ENCODE peak calls at places on chromosome 15, in five cellular contexts. K is CD4-positive, alpha-beta T cell; U is spleen; R is activated CD4-positive, alpha-beta T cell treated with anti-CD3 and anti-CD28 coated beads, Interleukin-2, amount 50 U/mL, for 48 hours; F is G401. B is an unnamed sample.

GRCh38 chr15:64288577-64288976 is 67.4 kb downstream of the CSNK1G1 start:
- DNase-seq in K (no peak), U (no peak), R (no peak), F (no peak), B (no peak)

GRCh38 chr15:99435138-99435695 is 130.6 kb upstream of the MEF2A start:
- DNase-seq in K (no peak), U (peak; percentile 83), R (no peak), F (no peak), B (no peak)

GRCh38 chr15:85333132-85333831 is 47.1 kb upstream of the AKAP13 start:
- DNase-seq in K (no peak), U (no peak), R (no peak), F (no peak), B (no peak)

GRCh38 chr15:98744506-98744905 is 96.2 kb downstream of the IGF1R start:
- DNase-seq in K (no peak), U (no peak), R (no peak), F (peak; percentile 59), B (no peak)

GRCh38 chr15:74028646-74029045 is 34.1 kb downstream of the PML start:
- DNase-seq in K (no peak), U (no peak), R (no peak), F (no peak), B (no peak)

GRCh38 chr15:97909291-97909891 is 51.1 kb upstream of the ARRDC4 start:
- DNase-seq in K (peak; percentile 47), U (peak; percentile 84), R (peak; percentile 49), F (peak; percentile 46), B (peak; percentile 42)

GRCh38 chr15:55742927-55743614 is at the start of gene PRTG:
- DNase-seq in K (no peak), U (peak; percentile 70), R (no peak), F (peak; percentile 30), B (no peak)

GRCh38 chr15:71131601-71132357 is 16.5 kb downstream of the THSD4 start:
- DNase-seq in K (no peak), U (no peak), R (no peak), F (no peak), B (no peak)

GRCh38 chr15:92044510-92044909 is 191.0 kb downstream of the SLCO3A1 start:
- DNase-seq in K (no peak), U (no peak), R (no peak), F (no peak), B (no peak)

GRCh38 chr15:67030036-67030762 is 35.2 kb upstream of the SMAD3 start:
- DNase-seq in K (no peak), U (no peak), R (no peak), F (no peak), B (no peak)

GRCh38 chr15:76936671-76937070 is 5.1 kb downstream of the RCN2 start:
- DNase-seq in K (no peak), U (no peak), R (no peak), F (no peak), B (no peak)

GRCh38 chr15:29596266-29596665 is 226.0 kb downstream of the TJP1 start:
- DNase-seq in K (no peak), U (no peak), R (no peak), F (no peak), B (no peak)

GRCh38 chr15:39587291-39587909 is 6.5 kb downstream of the THBS1 start:
- DNase-seq in K (no peak), U (no peak), R (no peak), F (no peak), B (no peak)

GRCh38 chr15:71051539-71051938 is 63.7 kb upstream of the THSD4 start:
- DNase-seq in K (no peak), U (no peak), R (no peak), F (peak; percentile 19), B (no peak)

GRCh38 chr15:87365221-87365620 is 891.3 kb downstream of the NTRK3 start:
- DNase-seq in K (no peak), U (no peak), R (no peak), F (no peak), B (no peak)

GRCh38 chr15:67833504-67834248 is 6.2 kb downstream of the RNU6-1 start:
- DNase-seq in K (peak; percentile 30), U (peak; percentile 87), R (no peak), F (no peak), B (no peak)

GRCh38 chr15:85485956-85486567 is 105.7 kb downstream of the AKAP13 start:
- DNase-seq in K (peak; percentile 3), U (no peak), R (no peak), F (peak; percentile 76), B (peak; percentile 75)

GRCh38 chr15:70680817-70681216 is 82.5 kb downstream of the UACA start:
- DNase-seq in K (no peak), U (no peak), R (no peak), F (no peak), B (no peak)

GRCh38 chr15:71532994-71533393 is 277.4 kb upstream of the NR2E3 start:
- DNase-seq in K (no peak), U (no peak), R (no peak), F (no peak), B (no peak)

B was measured in T-helper 1 cell.